ENCODE peak calls at places on chromosomes 2 and 18, in four cellular contexts. O, B, Y and R are unnamed samples.
A peak's percentile ranks its signal among the peaks of the same experiment; 100 is the strongest.

GRCh38 chr18:48993586-48993985 is 42.8 kb upstream of the SMAD7 start:
- DNase-seq in Y (no peak), B (no peak), O (no peak), R (no peak)

GRCh38 chr2:170143045-170143717 is 34.8 kb upstream of the MYO3B start:
- DNase-seq in B (no peak), O (no peak), Y (peak; percentile 81), R (no peak)

GRCh38 chr18:36207326-36207725 is 20.0 kb downstream of the MOCOS start:
- DNase-seq in Y (no peak), B (no peak), O (no peak), R (no peak)

GRCh38 chr18:76348267-76349066 is 146.6 kb downstream of the ZNF516 start:
- DNase-seq in Y (no peak), O (no peak), B (peak; percentile 81), R (no peak)

GRCh38 chr2:165952600-165953210 is 871 bp downstream of the TTC21B start:
- DNase-seq in B (peak; percentile 12), Y (no peak), O (no peak), R (no peak)

GRCh38 chr2:56372071-56372656 is 188.4 kb downstream of the CCDC85A start:
- DNase-seq in B (no peak), Y (no peak), O (no peak), R (no peak)

GRCh38 chr2:157792345-157793052 is 83.6 kb downstream of the ACVR1 start:
- DNase-seq in Y (peak; percentile 26), B (no peak), O (no peak), R (no peak)

GRCh38 chr2:103808814-103809213 is 1045.1 kb upstream of the POU3F3 start:
- DNase-seq in Y (no peak), B (no peak), O (no peak), R (no peak)

GRCh38 chr2:181123798-181124217 is 143.4 kb downstream of the UBE2E3 start:
- DNase-seq in Y (no peak), B (no peak), O (peak; percentile 53), R (no peak)

GRCh38 chr2:218858671-218859555 is 692 bp upstream of the WNT6 start:
- DNase-seq in O (no peak), B (no peak), Y (no peak), R (no peak)

GRCh38 chr2:96108578-96109561 is 7.5 kb downstream of the ADRA2B start:
- DNase-seq in Y (no peak), O (no peak), B (no peak), R (no peak)

GRCh38 chr2:239506961-239507360 is 106.1 kb upstream of the HDAC4 start:
- DNase-seq in O (no peak), B (no peak), Y (no peak), R (no peak)

GRCh38 chr18:42675810-42676209 is 439.7 kb downstream of the RIT2 start:
- DNase-seq in O (no peak), Y (no peak), B (no peak), R (no peak)

GRCh38 chr2:58878778-58879177 is 637.7 kb upstream of the FANCL start:
- DNase-seq in Y (no peak), B (no peak), O (no peak), R (no peak)

GRCh38 chr2:58875462-58875861 is 634.3 kb upstream of the FANCL start:
- DNase-seq in B (no peak), Y (no peak), O (no peak), R (no peak)

DNA sequence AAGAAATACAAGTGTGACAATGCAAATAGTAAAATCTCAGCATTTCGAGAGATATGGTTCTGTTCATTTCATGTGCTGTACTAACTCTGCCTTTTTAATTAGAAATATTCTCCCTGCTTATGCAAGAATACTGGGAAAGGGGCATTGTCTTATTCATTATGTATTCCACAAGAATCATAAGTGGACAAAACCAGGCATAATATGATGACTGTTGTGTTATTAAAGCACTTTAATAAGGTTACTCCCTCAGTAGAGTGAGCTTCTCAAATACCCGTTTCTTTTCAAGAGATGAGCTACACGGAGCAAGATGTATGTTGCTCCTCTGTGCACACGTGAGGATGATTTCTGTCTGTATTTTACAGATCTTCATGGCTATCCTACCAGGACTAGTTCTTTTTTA is 638.7 kb upstream of the FANCL start:
- DNase-seq in Y (no peak), B (no peak), O (no peak), R (no peak)
- TF ChIP-seq ESRRA in Y (no peak), B (no peak), O (no peak), R (no peak)

DNA sequence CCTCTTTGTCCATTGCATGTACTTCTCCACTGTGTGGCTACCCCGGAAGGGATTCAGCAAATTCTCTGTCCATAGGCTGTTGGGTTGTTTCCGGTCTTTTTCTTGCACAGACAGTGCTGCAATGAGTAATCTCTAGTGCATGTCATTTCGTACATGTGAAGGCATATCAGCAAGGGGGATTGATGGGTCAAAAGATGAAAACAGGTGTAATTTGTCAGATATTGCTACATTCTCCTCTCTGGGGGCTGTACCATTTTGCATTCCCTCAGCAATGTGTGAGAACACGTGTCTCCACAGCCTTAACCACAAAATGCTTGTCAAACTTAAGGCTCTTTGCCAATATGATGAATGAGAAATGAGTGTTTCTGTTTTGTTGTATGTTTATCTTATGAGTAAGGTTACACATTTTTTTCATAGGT is 60.5 kb downstream of the KLHL29 start:
- DNase-seq in O (no peak), Y (no peak), B (no peak), R (no peak)
- TF ChIP-seq MYC in O (no peak), Y (no peak), B (no peak), R (no peak)

GRCh38 chr2:236888766-236889035 is 197.0 kb upstream of the COPS8 start:
- DNase-seq in B (no peak), O (no peak), Y (no peak), R (no peak)
- TF ChIP-seq ESRRA in B (no peak), O (no peak), Y (no peak), R (no peak)

GRCh38 chr18:58438161-58438983 is 190.5 kb downstream of the ALPK2 start:
- DNase-seq in O (no peak), B (no peak), Y (no peak), R (no peak)
- TF ChIP-seq MYC in O (no peak), B (no peak), Y (no peak), R (no peak)

GRCh38 chr2:15049096-15049993 is 416.8 kb downstream of the LRATD1 start:
- DNase-seq in B (no peak), Y (no peak), O (no peak), R (no peak)

GRCh38 chr2:15053542-15053941 is 421.0 kb downstream of the LRATD1 start:
- DNase-seq in O (no peak), B (no peak), Y (no peak), R (no peak)

GRCh38 chr2:15048000-15048399 is 415.5 kb downstream of the LRATD1 start:
- DNase-seq in Y (no peak), B (no peak), O (no peak), R (no peak)

GRCh38 chr2:15047184-15047583 is 414.7 kb downstream of the LRATD1 start:
- DNase-seq in B (no peak), Y (no peak), O (no peak), R (no peak)

GRCh38 chr2:15050483-15050882 is 418.0 kb downstream of the LRATD1 start:
- DNase-seq in O (no peak), B (no peak), Y (no peak), R (no peak)
- TF ChIP-seq ESRRA in O (no peak), B (no peak), Y (no peak), R (no peak)

GRCh38 chr18:11850821-11851155 is 425 bp upstream of the CHMP1B start:
- DNase-seq in B (no peak), Y (no peak), O (no peak), R (no peak)
- TF ChIP-seq MYC in B (no peak), Y (no peak), O (no peak), R (no peak)